ENCODE peak calls at places on chromosomes 3 and 15, in six cellular contexts. F is neural progenitor cell; M is stimulated activated CD4-positive, alpha-beta T cell treated with anti-CD3 and anti-CD28 coated beads, Interleukin-4, amount 100 ng/mL, for 1 hour; L is HFF-Myc; C is NCI-H1930; Z is EL. T is an unnamed sample.

GRCh38 chr3:294096-294495 is 97.5 kb downstream of the CHL1 start:
- DNase-seq in F (no peak), M (no peak), L (no peak), C (peak), Z (no peak), T (no peak)

GRCh38 chr3:194577985-194578905 is 55.0 kb downstream of the TMEM44 start:
- DNase-seq in F (no peak), M (peak), L (peak), C (no peak), Z (peak), T (peak)

GRCh38 chr3:184489457-184489856 is 72.1 kb upstream of the EPHB3 start:
- DNase-seq in F (no peak), M (no peak), L (no peak), C (no peak), Z (no peak), T (no peak)

GRCh38 chr3:45088543-45088942 is 57.6 kb downstream of the CDCP1 start:
- DNase-seq in F (no peak), M (no peak), L (no peak), C (no peak), Z (no peak), T (no peak)

GRCh38 chr3:88038561-88038960 is 20.2 kb downstream of the CGGBP1 start:
- DNase-seq in F (no peak), M (no peak), L (no peak), C (no peak), Z (peak), T (peak)

GRCh38 chr15:74291101-74292071 is 55.3 kb downstream of the CCDC33 start:
- DNase-seq in F (peak), M (peak), L (peak), C (no peak), Z (peak), T (no peak)

GRCh38 chr15:57867970-57868791 is 161.7 kb downstream of the POLR2M start:
- DNase-seq in F (no peak), M (no peak), L (no peak), C (no peak), Z (no peak), T (no peak)

GRCh38 chr3:194588236-194588635 is 45.0 kb downstream of the TMEM44 start:
- DNase-seq in F (no peak), M (no peak), L (no peak), C (no peak), Z (no peak), T (no peak)

GRCh38 chr15:81000144-81000625 is 538 bp upstream of the TLNRD1 start:
- DNase-seq in F (no peak), M (no peak), L (no peak), C (no peak), Z (peak), T (no peak)

GRCh38 chr15:101308604-101309435 is 13.8 kb upstream of the SNRPA1 start:
- DNase-seq in F (no peak), M (no peak), L (no peak), C (no peak), Z (no peak), T (no peak)

GRCh38 chr3:130405956-130406355 is 60.5 kb downstream of the COL6A5 start:
- DNase-seq in F (no peak), M (no peak), L (no peak), C (no peak), Z (no peak), T (no peak)

GRCh38 chr15:82543155-82543554 is 2.9 kb upstream of the RPS17 start:
- DNase-seq in F (peak), M (no peak), L (peak), C (no peak), Z (peak), T (peak)

GRCh38 chr3:169227911-169228310 is 435.6 kb downstream of the MECOM start:
- DNase-seq in F (peak), M (no peak), L (no peak), C (no peak), Z (peak), T (no peak)

GRCh38 chr3:4800595-4800994 is 178.6 kb upstream of the BHLHE40 start:
- DNase-seq in F (no peak), M (no peak), L (no peak), C (no peak), Z (no peak), T (no peak)

GRCh38 chr15:47991376-47991775 is 129.4 kb upstream of the SLC24A5 start:
- DNase-seq in F (no peak), M (no peak), L (no peak), C (no peak), Z (no peak), T (no peak)

GRCh38 chr15:63501256-63502089 is 2.9 kb upstream of the USP3 start:
- DNase-seq in F (peak), M (peak), L (peak), C (no peak), Z (peak), T (peak)